ENCODE peak calls at places on chromosomes 16 and 17, in four cellular contexts. S, I, T and C are unnamed samples.

GRCh38 chr17:70076189-70076588 is 1.2 kb downstream of the KCNJ16 start:
- DNase-seq in S (no peak), I (no peak), T (peak), C (no peak)

GRCh38 chr17:48427598-48427997 is 2.4 kb downstream of the SKAP1 start:
- DNase-seq in T (no peak), I (no peak), S (no peak), C (no peak)

GRCh38 chr16:67562526-67562917 is at the start of gene CTCF:
- DNase-seq in S (peak), T (peak), I (peak), C (peak)

GRCh38 chr16:81567987-81568748 is 123.6 kb downstream of the CMIP start:
- DNase-seq in S (peak), T (peak), I (no peak), C (peak)

GRCh38 chr17:75069783-75070182 is 18.0 kb upstream of the SLC16A5 start:
- DNase-seq in T (peak), S (no peak), I (no peak), C (no peak)

GRCh38 chr16:53449816-53450517 is 15.7 kb downstream of the RBL2 start:
- DNase-seq in S (no peak), I (no peak), T (no peak), C (no peak)

GRCh38 chr17:42517516-42517915 is 18.5 kb upstream of the NAGLU start:
- DNase-seq in T (peak), I (peak), S (peak), C (peak)

GRCh38 chr17:19940722-19941464 is 36.7 kb downstream of the AKAP10 start:
- DNase-seq in I (no peak), S (no peak), T (peak), C (no peak)

GRCh38 chr17:49779730-49780220 is 8.7 kb upstream of the KAT7 start:
- DNase-seq in I (no peak), S (peak), T (peak), C (no peak)

GRCh38 chr17:68290955-68291835 is at the start of the genes ARSG and SLC16A6:
- DNase-seq in I (peak), T (no peak), S (peak), C (peak)

GRCh38 chr17:60601443-60602384 is 1.7 kb downstream of the PPM1D start:
- DNase-seq in I (peak), S (peak), T (peak), C (peak)

GRCh38 chr17:3796822-3797170 is 4.2 kb downstream of the ITGAE start:
- DNase-seq in T (no peak), S (no peak), I (no peak), C (no peak)

GRCh38 chr17:67879662-67880061 is 54.4 kb downstream of the BPTF start:
- DNase-seq in S (no peak), I (no peak), T (no peak), C (no peak)

GRCh38 chr16:5885521-5885920 is 787.9 kb upstream of the EEF2KMT start:
- DNase-seq in S (no peak), I (no peak), T (no peak), C (no peak)

GRCh38 chr16:29962344-29962994 is 590 bp downstream of the TMEM219 start:
- DNase-seq in I (no peak), S (peak), T (peak), C (no peak)

GRCh38 chr16:56357291-56357764 is 68.0 kb downstream of the AMFR start:
- DNase-seq in T (peak), I (no peak), S (no peak), C (peak)

GRCh38 chr17:57284583-57284982 is 28.3 kb downstream of the MSI2 start:
- DNase-seq in S (no peak), T (no peak), I (no peak), C (no peak)

GRCh38 chr17:30316736-30317135 is 17.1 kb downstream of the TMIGD1 start:
- DNase-seq in S (no peak), T (no peak), I (no peak), C (no peak)

GRCh38 chr16:19284207-19284606 is 1.3 kb upstream of the CLEC19A start:
- DNase-seq in T (no peak), S (no peak), I (no peak), C (peak)

GRCh38 chr17:36938566-36939058 is 1.3 kb downstream of the LHX1 start:
- DNase-seq in S (no peak), T (no peak), I (no peak), C (no peak)

GRCh38 chr16:89217388-89218191 is at the start of gene ZNF778:
- DNase-seq in I (peak), T (peak), S (peak), C (peak)

GRCh38 chr16:48106445-48106844 is 49.3 kb downstream of the ABCC12 start:
- DNase-seq in S (no peak), I (no peak), T (no peak), C (no peak)